ENCODE peak calls at places on chromosomes 7 and 10, in five cellular contexts. One of them, this sample, is unnamed.

GRCh38 chr7:113629244-113629643 is 289.6 kb downstream of the PPP1R3A start:
- DNase-seq in pancreas: no peak
- DNase-seq in HT1080: peak; percentile 42
- DNase-seq in RPMI7951: peak; percentile 7
- DNase-seq in activated T-helper 9 cell treated with anti-CD3 and anti-CD28 coated beads, Interleukin-2, amount 50 U/mL, for 16 hours: no peak
- DNase-seq in this sample: no peak

GRCh38 chr10:4354382-4354812 is 471.6 kb upstream of the AKR1E2 start:
- DNase-seq in pancreas: no peak
- DNase-seq in HT1080: peak; percentile 76
- DNase-seq in RPMI7951: peak; percentile 90
- DNase-seq in activated T-helper 9 cell treated with anti-CD3 and anti-CD28 coated beads, Interleukin-2, amount 50 U/mL, for 16 hours: no peak
- DNase-seq in this sample: no peak

GRCh38 chr7:151888079-151888673 is 11.3 kb upstream of the PRKAG2 start:
- DNase-seq in pancreas: peak; percentile 9
- DNase-seq in HT1080: no peak
- DNase-seq in RPMI7951: no peak
- DNase-seq in activated T-helper 9 cell treated with anti-CD3 and anti-CD28 coated beads, Interleukin-2, amount 50 U/mL, for 16 hours: no peak
- DNase-seq in this sample: no peak

GRCh38 chr7:55571534-55572377 is 546 bp downstream of the VOPP1 start:
- DNase-seq in pancreas: peak; percentile 53
- DNase-seq in HT1080: peak; percentile 38
- DNase-seq in RPMI7951: peak; percentile 56
- DNase-seq in activated T-helper 9 cell treated with anti-CD3 and anti-CD28 coated beads, Interleukin-2, amount 50 U/mL, for 16 hours: peak; percentile 49
- DNase-seq in this sample: peak; percentile 71

GRCh38 chr7:101624246-101625000 is 4.7 kb downstream of the MYL10 start:
- DNase-seq in pancreas: no peak
- DNase-seq in HT1080: no peak
- DNase-seq in RPMI7951: no peak
- DNase-seq in activated T-helper 9 cell treated with anti-CD3 and anti-CD28 coated beads, Interleukin-2, amount 50 U/mL, for 16 hours: no peak
- DNase-seq in this sample: no peak

GRCh38 chr7:129855234-129855673 is 97.5 kb downstream of the UBE2H start:
- DNase-seq in pancreas: no peak
- DNase-seq in HT1080: no peak
- DNase-seq in RPMI7951: peak; percentile 62
- DNase-seq in activated T-helper 9 cell treated with anti-CD3 and anti-CD28 coated beads, Interleukin-2, amount 50 U/mL, for 16 hours: no peak
- DNase-seq in this sample: no peak

GRCh38 chr10:102504179-102504975 is 605 bp downstream of the SUFU start:
- DNase-seq in pancreas: peak; percentile 47
- DNase-seq in HT1080: peak; percentile 10
- DNase-seq in RPMI7951: peak; percentile 27
- DNase-seq in activated T-helper 9 cell treated with anti-CD3 and anti-CD28 coated beads, Interleukin-2, amount 50 U/mL, for 16 hours: peak; percentile 19
- DNase-seq in this sample: peak; percentile 70

GRCh38 chr10:116106611-116107010 is 166.4 kb downstream of the GFRA1 start:
- DNase-seq in pancreas: no peak
- DNase-seq in HT1080: no peak
- DNase-seq in RPMI7951: no peak
- DNase-seq in activated T-helper 9 cell treated with anti-CD3 and anti-CD28 coated beads, Interleukin-2, amount 50 U/mL, for 16 hours: no peak
- DNase-seq in this sample: no peak

GRCh38 chr10:131961047-131961776 is 20.5 kb downstream of the BNIP3 start:
- DNase-seq in pancreas: no peak
- DNase-seq in HT1080: no peak
- DNase-seq in RPMI7951: no peak
- DNase-seq in activated T-helper 9 cell treated with anti-CD3 and anti-CD28 coated beads, Interleukin-2, amount 50 U/mL, for 16 hours: no peak
- DNase-seq in this sample: no peak

GRCh38 chr7:65809259-65809981 is 63.5 kb upstream of the VKORC1L1 start:
- DNase-seq in pancreas: no peak
- DNase-seq in HT1080: no peak
- DNase-seq in RPMI7951: no peak
- DNase-seq in activated T-helper 9 cell treated with anti-CD3 and anti-CD28 coated beads, Interleukin-2, amount 50 U/mL, for 16 hours: no peak
- DNase-seq in this sample: no peak

GRCh38 chr10:88962336-88962735 is 9.8 kb upstream of the ACTA2 start:
- DNase-seq in pancreas: no peak
- DNase-seq in HT1080: no peak
- DNase-seq in RPMI7951: no peak
- DNase-seq in activated T-helper 9 cell treated with anti-CD3 and anti-CD28 coated beads, Interleukin-2, amount 50 U/mL, for 16 hours: no peak
- DNase-seq in this sample: no peak

GRCh38 chr10:11141571-11142091 is 124.0 kb downstream of the CELF2 start:
- DNase-seq in pancreas: peak; percentile 70
- DNase-seq in HT1080: no peak
- DNase-seq in RPMI7951: no peak
- DNase-seq in activated T-helper 9 cell treated with anti-CD3 and anti-CD28 coated beads, Interleukin-2, amount 50 U/mL, for 16 hours: no peak
- DNase-seq in this sample: no peak

GRCh38 chr7:147756290-147756689 is 834.3 kb upstream of the C7orf33 start:
- DNase-seq in pancreas: no peak
- DNase-seq in HT1080: no peak
- DNase-seq in RPMI7951: no peak
- DNase-seq in activated T-helper 9 cell treated with anti-CD3 and anti-CD28 coated beads, Interleukin-2, amount 50 U/mL, for 16 hours: no peak
- DNase-seq in this sample: no peak

GRCh38 chr10:33631991-33632390 is 297.5 kb upstream of the NRP1 start:
- DNase-seq in pancreas: no peak
- DNase-seq in HT1080: no peak
- DNase-seq in RPMI7951: peak; percentile 35
- DNase-seq in activated T-helper 9 cell treated with anti-CD3 and anti-CD28 coated beads, Interleukin-2, amount 50 U/mL, for 16 hours: no peak
- DNase-seq in this sample: no peak

GRCh38 chr10:37865957-37866671 is 8.7 kb upstream of the ZNF248 start:
- DNase-seq in pancreas: no peak
- DNase-seq in HT1080: no peak
- DNase-seq in RPMI7951: no peak
- DNase-seq in activated T-helper 9 cell treated with anti-CD3 and anti-CD28 coated beads, Interleukin-2, amount 50 U/mL, for 16 hours: no peak
- DNase-seq in this sample: no peak

GRCh38 chr10:62166331-62167154 is 102.1 kb downstream of the RTKN2 start:
- DNase-seq in pancreas: no peak
- DNase-seq in HT1080: no peak
- DNase-seq in RPMI7951: no peak
- DNase-seq in activated T-helper 9 cell treated with anti-CD3 and anti-CD28 coated beads, Interleukin-2, amount 50 U/mL, for 16 hours: no peak
- DNase-seq in this sample: no peak

GRCh38 chr10:8616166-8616565 is 561.7 kb downstream of the GATA3 start:
- DNase-seq in pancreas: no peak
- DNase-seq in HT1080: no peak
- DNase-seq in RPMI7951: no peak
- DNase-seq in activated T-helper 9 cell treated with anti-CD3 and anti-CD28 coated beads, Interleukin-2, amount 50 U/mL, for 16 hours: no peak
- DNase-seq in this sample: no peak

GRCh38 chr10:72344932-72345331 is 9.8 kb downstream of the DNAJB12 start:
- DNase-seq in pancreas: no peak
- DNase-seq in HT1080: no peak
- DNase-seq in RPMI7951: no peak
- DNase-seq in activated T-helper 9 cell treated with anti-CD3 and anti-CD28 coated beads, Interleukin-2, amount 50 U/mL, for 16 hours: no peak
- DNase-seq in this sample: no peak

GRCh38 chr7:133300097-133300496 is 47.2 kb downstream of the EXOC4 start:
- DNase-seq in pancreas: no peak
- DNase-seq in HT1080: no peak
- DNase-seq in RPMI7951: no peak
- DNase-seq in activated T-helper 9 cell treated with anti-CD3 and anti-CD28 coated beads, Interleukin-2, amount 50 U/mL, for 16 hours: no peak
- DNase-seq in this sample: no peak

GRCh38 chr10:87842220-87842641 is 21.1 kb downstream of the KLLN start:
- DNase-seq in pancreas: no peak
- DNase-seq in HT1080: peak; percentile 85
- DNase-seq in RPMI7951: no peak
- DNase-seq in activated T-helper 9 cell treated with anti-CD3 and anti-CD28 coated beads, Interleukin-2, amount 50 U/mL, for 16 hours: no peak
- DNase-seq in this sample: no peak

GRCh38 chr10:35448687-35449662 is 112.7 kb downstream of the CCNY start:
- DNase-seq in pancreas: peak; percentile 48
- DNase-seq in HT1080: no peak
- DNase-seq in RPMI7951: no peak
- DNase-seq in activated T-helper 9 cell treated with anti-CD3 and anti-CD28 coated beads, Interleukin-2, amount 50 U/mL, for 16 hours: no peak
- DNase-seq in this sample: peak; percentile 69

GRCh38 chr7:77439572-77439971 is 23.4 kb upstream of the GSAP start:
- DNase-seq in pancreas: no peak
- DNase-seq in HT1080: peak; percentile 50
- DNase-seq in RPMI7951: peak; percentile 77
- DNase-seq in activated T-helper 9 cell treated with anti-CD3 and anti-CD28 coated beads, Interleukin-2, amount 50 U/mL, for 16 hours: no peak
- DNase-seq in this sample: no peak

GRCh38 chr7:140174217-140174616 is 2.6 kb downstream of the KDM7A start:
- DNase-seq in pancreas: no peak
- DNase-seq in HT1080: no peak
- DNase-seq in RPMI7951: no peak
- DNase-seq in activated T-helper 9 cell treated with anti-CD3 and anti-CD28 coated beads, Interleukin-2, amount 50 U/mL, for 16 hours: no peak
- DNase-seq in this sample: no peak